ENCODE peak calls at places on chromosome X, in seven cellular contexts. E is mucosa of descending colon; B is stimulated activated CD4-positive, alpha-beta T cell treated with anti-CD3 and anti-CD28 coated beads, Interleukin-12 subunit alpha, Interleukin-12 subunit beta, amount 100 ng/mL, for 24 hours; T is putamen; R is heart right ventricle; Z is retina; J is stimulated activated CD8-positive, alpha-beta memory T cell treated with anti-CD3 and anti-CD28 coated beads, Interleukin-4, amount 100 ng/mL, for 1 hour. F is an unnamed sample.

GRCh38 chrX:13843150-13843721 is 26.3 kb upstream of the GPM6B start:
- DNase-seq in E (no peak), B (no peak), T (no peak), R (no peak), Z (no peak), J (no peak), F (no peak)

GRCh38 chrX:135213200-135213844 is 38.5 kb upstream of the ETDA start:
- DNase-seq in E (no peak), B (peak), T (no peak), R (no peak), Z (no peak), J (no peak), F (peak)

GRCh38 chrX:18537524-18537923 is 112.1 kb downstream of the CDKL5 start:
- DNase-seq in E (no peak), B (no peak), T (no peak), R (no peak), Z (no peak), J (no peak), F (no peak)

GRCh38 chrX:48468247-48468671 is 1.8 kb downstream of the SLC38A5 start:
- DNase-seq in E (peak), B (peak), T (no peak), R (no peak), Z (no peak), J (no peak), F (peak)

GRCh38 chrX:109600114-109600710 is 24.8 kb downstream of the KCNE5 start:
- DNase-seq in E (peak), B (no peak), T (no peak), R (no peak), Z (peak), J (no peak), F (no peak)

GRCh38 chrX:22396408-22396807 is 123.7 kb downstream of the CBLL2 start:
- DNase-seq in E (no peak), B (no peak), T (no peak), R (no peak), Z (no peak), J (no peak), F (no peak)

GRCh38 chrX:49117597-49117996 is 5.9 kb downstream of the GPKOW start:
- DNase-seq in E (no peak), B (no peak), T (no peak), R (no peak), Z (no peak), J (no peak), F (no peak)

GRCh38 chrX:7272301-7272700 is 124.3 kb upstream of the PUDP start:
- DNase-seq in E (no peak), B (no peak), T (no peak), R (no peak), Z (no peak), J (no peak), F (no peak)

GRCh38 chrX:96833333-96833732 is 50.4 kb upstream of the RPA4 start:
- DNase-seq in E (no peak), B (no peak), T (no peak), R (no peak), Z (no peak), J (no peak), F (no peak)

GRCh38 chrX:22155126-22155525 is 117.6 kb upstream of the CBLL2 start:
- DNase-seq in E (no peak), B (no peak), T (no peak), R (no peak), Z (no peak), J (no peak), F (no peak)

GRCh38 chrX:123959281-123960063 is 2.0 kb upstream of the STAG2 start:
- DNase-seq in E (peak), B (peak), T (peak), R (peak), Z (peak), J (no peak), F (peak)

F was measured in activated CD8-positive, alpha-beta T cell treated with anti-CD3 and anti-CD28 coated beads for 36 hours.